ENCODE peak calls at places on chromosomes 1 and 21, in eight cellular contexts. Z, N, V, W, R, E, L and D are unnamed samples.
A peak's percentile ranks its signal among the peaks of the same experiment; 100 is the strongest.

GRCh38 chr21:39661740-39662139 is 49.0 kb downstream of the B3GALT5 start:
- DNase-seq in Z (no peak), N (no peak), V (no peak), W (peak; percentile 57), R (no peak), E (no peak), L (no peak), D (no peak)

GRCh38 chr1:79113836-79114235 is 107.3 kb upstream of the ADGRL4 start:
- DNase-seq in Z (no peak), N (peak; percentile 18), V (no peak), W (no peak), R (no peak), E (no peak), L (no peak), D (no peak)

GRCh38 chr1:156262461-156263287 is 14.8 kb upstream of the PAQR6 start:
- DNase-seq in Z (peak; percentile 91), N (peak; percentile 87), V (peak; percentile 83), W (no peak), R (no peak), E (no peak), L (no peak), D (peak; percentile 72)

GRCh38 chr1:237390798-237391197 is 348.8 kb downstream of the RYR2 start:
- DNase-seq in Z (no peak), N (peak; percentile 34), V (no peak), W (no peak), R (no peak), E (no peak), L (no peak), D (no peak)

GRCh38 chr1:26754086-26754874 is 33.5 kb upstream of the PIGV start:
- DNase-seq in Z (no peak), N (peak; percentile 27), V (no peak), W (no peak), R (no peak), E (no peak), L (no peak), D (no peak)

GRCh38 chr1:24267003-24267402 is 52.2 kb upstream of the GRHL3 start:
- DNase-seq in Z (no peak), N (no peak), V (no peak), W (no peak), R (no peak), E (no peak), L (no peak), D (no peak)

GRCh38 chr1:74457269-74457668 is 55.1 kb downstream of the LRRC53 start:
- DNase-seq in Z (no peak), N (no peak), V (no peak), W (no peak), R (no peak), E (no peak), L (no peak), D (no peak)

GRCh38 chr21:40054403-40054802 is 187.2 kb downstream of the PCP4 start:
- DNase-seq in Z (no peak), N (no peak), V (peak; percentile 27), W (no peak), R (no peak), E (no peak), L (no peak), D (peak; percentile 57)

GRCh38 chr1:162069334-162070093 is at the start of gene NOS1AP:
- DNase-seq in Z (peak; percentile 22), N (peak; percentile 26), V (no peak), W (peak; percentile 83), R (peak; percentile 83), E (peak; percentile 86), L (peak; percentile 55), D (peak; percentile 32)
- TF ChIP-seq CTCF in Z (no peak), N (no peak), V (no peak), W (no peak), R (no peak), E (no peak), L (no peak), D (no peak)

GRCh38 chr1:207965602-207966387 is 54.9 kb upstream of the CD34 start:
- DNase-seq in Z (peak; percentile 32), N (no peak), V (no peak), W (no peak), R (no peak), E (no peak), L (no peak), D (no peak)
- TF ChIP-seq CTCF in Z (no peak), N (no peak), V (no peak), W (no peak), R (no peak), E (no peak), L (no peak), D (no peak)

GRCh38 chr1:164912290-164912689 is 353.3 kb downstream of the PBX1 start:
- DNase-seq in Z (no peak), N (no peak), V (no peak), W (no peak), R (no peak), E (no peak), L (no peak), D (no peak)

GRCh38 chr1:164914208-164914607 is 355.2 kb downstream of the PBX1 start:
- DNase-seq in Z (peak; percentile 58), N (peak; percentile 41), V (peak; percentile 2), W (no peak), R (no peak), E (no peak), L (no peak), D (peak; percentile 12)
- TF ChIP-seq CTCF in Z (peak; percentile 51), N (no peak), V (peak; percentile 14), W (no peak), R (no peak), E (no peak), L (no peak), D (peak; percentile 14)

DNA sequence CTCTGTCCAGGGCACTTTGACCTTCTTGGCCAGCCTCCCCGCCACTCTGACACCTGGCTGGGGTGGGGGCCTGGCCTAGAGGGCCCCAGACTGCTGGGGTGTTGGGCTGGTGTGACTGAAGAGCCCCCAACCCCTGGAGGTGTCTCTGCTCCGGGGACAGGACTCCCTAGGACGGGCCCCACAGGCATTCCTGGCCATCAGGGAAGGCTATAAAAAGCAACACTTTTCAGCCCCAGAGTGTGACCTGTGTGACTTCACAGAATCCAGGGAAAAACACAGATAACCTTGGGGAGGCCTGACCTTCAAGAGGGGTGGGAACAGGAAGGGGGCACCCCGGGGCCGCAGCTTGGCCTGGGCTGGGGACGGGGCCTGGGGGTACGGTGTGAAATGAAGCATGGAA is 24.0 kb upstream of the CASZ1 start:
- DNase-seq in Z (no peak), N (no peak), V (no peak), W (no peak), R (no peak), E (no peak), L (no peak), D (no peak)
- TF ChIP-seq CTCF in Z (no peak), N (no peak), V (no peak), W (no peak), R (no peak), E (no peak), L (no peak), D (no peak)

GRCh38 chr21:30257773-30258172 is 25.0 kb downstream of the KRTAP24-1 start:
- DNase-seq in Z (peak; percentile 13), N (peak; percentile 75), V (peak; percentile 9), W (no peak), R (no peak), E (peak; percentile 27), L (no peak), D (peak; percentile 1)
- TF ChIP-seq CTCF in Z (peak; percentile 26), N (peak; percentile 44), V (peak; percentile 28), W (peak; percentile 12), R (peak; percentile 73), E (peak; percentile 61), L (no peak), D (no peak)

GRCh38 chr1:56833088-56833487 is 13.9 kb upstream of the FYB2 start:
- DNase-seq in Z (no peak), N (peak; percentile 2), V (no peak), W (no peak), R (no peak), E (no peak), L (no peak), D (no peak)
- TF ChIP-seq CTCF in Z (no peak), N (no peak), V (no peak), W (no peak), R (no peak), E (no peak), L (no peak), D (no peak)

GRCh38 chr1:150364231-150365003 is 470 bp downstream of the RPRD2 start:
- DNase-seq in Z (peak; percentile 80), N (peak; percentile 81), V (peak; percentile 19), W (peak; percentile 92), R (peak; percentile 87), E (peak; percentile 80), L (peak; percentile 64), D (peak; percentile 82)
- TF ChIP-seq CTCF in Z (no peak), N (no peak), V (peak; percentile 16), W (no peak), R (no peak), E (no peak), L (no peak), D (no peak)

DNA sequence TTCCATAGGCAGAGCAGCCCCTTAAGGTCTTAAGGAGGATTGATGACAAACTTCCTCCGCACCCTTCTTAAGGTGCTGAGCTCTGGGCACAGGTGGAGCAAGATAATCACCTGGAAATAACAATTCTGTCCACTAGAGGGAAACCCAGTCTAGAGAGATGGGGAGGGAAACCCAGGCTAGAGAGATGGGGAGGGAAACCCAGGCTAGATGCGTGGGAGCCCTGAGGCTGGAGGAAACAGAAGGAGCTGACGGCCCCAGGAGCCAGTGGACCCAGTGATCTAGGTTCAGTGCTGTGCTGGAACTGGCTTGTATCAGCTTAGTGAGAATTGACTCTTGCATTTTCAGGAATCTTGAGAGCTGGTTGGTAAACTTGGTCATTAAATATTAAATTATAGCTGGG is 17.8 kb upstream of the MYCL start:
- DNase-seq in Z (peak; percentile 53), N (peak; percentile 74), V (peak; percentile 41), W (no peak), R (no peak), E (peak; percentile 61), L (no peak), D (peak; percentile 28)
- TF ChIP-seq CTCF in Z (peak; percentile 69), N (peak; percentile 64), V (peak; percentile 58), W (peak; percentile 46), R (peak; percentile 74), E (peak; percentile 54), L (no peak), D (peak; percentile 53)